ENCODE peak calls at places on chromosomes 4 and X, in nine cellular contexts. N is cardiac fibroblast; O is GM23338; D is activated CD8-positive, alpha-beta T cell treated with anti-CD3 and anti-CD28 coated beads for 36 hours; M is progenitor cell of endocrine pancreas; V is neural crest cell; Q is IMR-90; R is nephron progenitor cell; F is glutamatergic neuron. X is an unnamed sample.

GRCh38 chr4:23838131-23838530 is 51.7 kb downstream of the PPARGC1A start:
- DNase-seq in M (no peak), D (no peak), N (no peak), Q (no peak), V (no peak), F (no peak), O (no peak), R (no peak), X (no peak)

GRCh38 chr4:90064196-90064595 is 63.0 kb upstream of the CCSER1 start:
- DNase-seq in N (no peak), F (no peak), Q (no peak), R (no peak), M (no peak), V (no peak), O (no peak), D (no peak), X (no peak)

GRCh38 chr4:37793562-37793961 is 32.9 kb upstream of the PGM2 start:
- DNase-seq in F (no peak), O (peak), R (no peak), D (peak), Q (peak), V (no peak), N (peak), M (no peak), X (no peak)

GRCh38 chr4:145719752-145720624 is 40.0 kb downstream of the C4orf51 start:
- DNase-seq in V (no peak), N (no peak), F (no peak), M (no peak), R (no peak), D (peak), Q (no peak), O (peak), X (peak)

GRCh38 chr4:155085843-155086530 is 122.4 kb upstream of the NPY2R start:
- DNase-seq in Q (peak), M (no peak), N (peak), D (no peak), F (no peak), O (no peak), V (no peak), R (no peak), X (no peak)

GRCh38 chr4:106238819-106239420 is 77.1 kb downstream of the TBCK start:
- DNase-seq in M (no peak), O (peak), Q (peak), F (no peak), R (peak), V (peak), N (peak), D (peak), X (no peak)

GRCh38 chr4:169115144-169115896 is 105.3 kb upstream of the CBR4 start:
- DNase-seq in D (no peak), N (no peak), Q (no peak), R (no peak), M (no peak), F (no peak), V (no peak), O (no peak), X (no peak)

GRCh38 chrX:129957241-129958099 is 25.0 kb upstream of the BCORL1 start:
- DNase-seq in N (peak), R (peak), O (peak), Q (peak), M (peak), V (peak), D (peak), F (peak), X (peak)

GRCh38 chr4:147481577-147482109 is 746 bp downstream of the EDNRA start:
- DNase-seq in R (no peak), F (no peak), M (peak), D (no peak), V (no peak), O (peak), Q (no peak), N (peak), X (no peak)

GRCh38 chrX:51852096-51852495 is 41.3 kb upstream of the MAGED1 start:
- DNase-seq in N (no peak), F (no peak), D (no peak), M (no peak), V (no peak), Q (no peak), R (no peak), O (no peak), X (no peak)

GRCh38 chr4:76208005-76208765 is 5.4 kb downstream of the SCARB2 start:
- DNase-seq in V (no peak), O (no peak), N (peak), M (no peak), F (no peak), Q (peak), R (no peak), D (no peak), X (no peak)

GRCh38 chrX:17459596-17459995 is 84.6 kb downstream of the NHS start:
- DNase-seq in O (no peak), N (peak), F (no peak), Q (peak), M (no peak), D (no peak), R (no peak), V (no peak), X (no peak)

GRCh38 chr4:125096662-125097061 is 218.1 kb upstream of the FAT4 start:
- DNase-seq in D (no peak), O (no peak), M (no peak), F (no peak), V (no peak), N (no peak), R (no peak), Q (no peak), X (no peak)

GRCh38 chr4:15327311-15328298 is 100.2 kb upstream of the C1QTNF7 start:
- DNase-seq in D (no peak), Q (peak), V (no peak), N (peak), F (no peak), O (no peak), R (no peak), M (no peak), X (no peak)

GRCh38 chr4:2186133-2186864 is 55.6 kb downstream of the HAUS3 start:
- DNase-seq in F (no peak), O (peak), D (no peak), Q (peak), R (peak), M (peak), V (no peak), N (peak), X (no peak)

GRCh38 chrX:98755912-98756311 is 1654.2 kb downstream of the PCDH19 start:
- DNase-seq in R (no peak), V (no peak), D (no peak), Q (no peak), O (no peak), N (no peak), M (no peak), F (no peak), X (no peak)

GRCh38 chrX:21943460-21944135 is 3.1 kb downstream of the SMS start:
- DNase-seq in V (no peak), M (no peak), Q (peak), D (no peak), R (no peak), N (peak), O (no peak), F (no peak), X (no peak)

GRCh38 chr4:20625460-20625859 is 74.8 kb upstream of the PACRGL start:
- DNase-seq in Q (no peak), N (no peak), R (no peak), O (no peak), M (no peak), D (no peak), F (no peak), V (no peak), X (no peak)

GRCh38 chrX:45233541-45233940 is 32.9 kb upstream of the DIPK2B start:
- DNase-seq in R (no peak), V (no peak), O (no peak), N (peak), F (no peak), D (no peak), Q (no peak), M (no peak), X (no peak)

GRCh38 chrX:69163936-69164741 is 1.1 kb downstream of the PJA1 start:
- DNase-seq in M (no peak), N (peak), Q (no peak), O (peak), F (peak), V (no peak), R (peak), D (peak), X (peak)

GRCh38 chrX:24478516-24478915 is 13.4 kb downstream of the PDK3 start:
- DNase-seq in Q (no peak), R (no peak), O (no peak), D (no peak), F (no peak), V (no peak), M (no peak), N (no peak), X (no peak)

GRCh38 chrX:12245650-12246645 is 107.7 kb downstream of the FRMPD4 start:
- DNase-seq in D (no peak), R (no peak), O (no peak), Q (peak), M (no peak), V (no peak), N (peak), F (no peak), X (no peak)

GRCh38 chr4:153115322-153116100 is 88.7 kb upstream of the TRIM2 start:
- DNase-seq in R (no peak), O (no peak), F (no peak), Q (peak), N (peak), M (no peak), V (no peak), D (peak), X (no peak)

GRCh38 chrX:56800307-56800706 is 71.3 kb downstream of the NBDY start:
- DNase-seq in M (no peak), F (no peak), Q (no peak), O (no peak), N (no peak), V (no peak), R (no peak), D (no peak), X (no peak)

GRCh38 chr4:154586296-154587033 is 4.1 kb downstream of the FGA start:
- DNase-seq in N (no peak), O (no peak), F (no peak), M (no peak), R (no peak), V (no peak), D (no peak), Q (no peak), X (no peak)

GRCh38 chrX:106467422-106467821 is 144.4 kb upstream of the RADX start:
- DNase-seq in R (no peak), V (no peak), O (peak), N (no peak), F (no peak), M (no peak), Q (no peak), D (no peak), X (no peak)

GRCh38 chrX:79270401-79270800 is 96.7 kb downstream of the ITM2A start:
- DNase-seq in M (no peak), R (peak), V (no peak), O (peak), D (peak), F (peak), N (no peak), Q (no peak), X (peak)

GRCh38 chrX:71532078-71532752 is 689 bp upstream of the OGT start:
- DNase-seq in N (peak), Q (peak), V (no peak), O (no peak), D (peak), F (no peak), R (no peak), M (no peak), X (no peak)

GRCh38 chr4:54473077-54473545 is 184.6 kb upstream of the KIT start:
- DNase-seq in F (no peak), N (peak), M (no peak), V (no peak), O (peak), D (no peak), R (no peak), Q (peak), X (no peak)

GRCh38 chr4:155271557-155271956 is 63.1 kb downstream of the NPY2R start:
- DNase-seq in N (peak), V (no peak), F (no peak), Q (no peak), D (no peak), M (no peak), O (peak), R (no peak), X (no peak)

GRCh38 chrX:152601848-152602616 is 35.7 kb upstream of the GABRQ start:
- DNase-seq in M (no peak), O (peak), N (no peak), Q (no peak), R (peak), D (peak), F (no peak), V (no peak), X (no peak)

GRCh38 chr4:5971077-5971447 is 47.2 kb downstream of the C4orf50 start:
- DNase-seq in D (no peak), O (peak), F (no peak), V (no peak), Q (no peak), M (no peak), R (no peak), N (no peak), X (no peak)

DNA sequence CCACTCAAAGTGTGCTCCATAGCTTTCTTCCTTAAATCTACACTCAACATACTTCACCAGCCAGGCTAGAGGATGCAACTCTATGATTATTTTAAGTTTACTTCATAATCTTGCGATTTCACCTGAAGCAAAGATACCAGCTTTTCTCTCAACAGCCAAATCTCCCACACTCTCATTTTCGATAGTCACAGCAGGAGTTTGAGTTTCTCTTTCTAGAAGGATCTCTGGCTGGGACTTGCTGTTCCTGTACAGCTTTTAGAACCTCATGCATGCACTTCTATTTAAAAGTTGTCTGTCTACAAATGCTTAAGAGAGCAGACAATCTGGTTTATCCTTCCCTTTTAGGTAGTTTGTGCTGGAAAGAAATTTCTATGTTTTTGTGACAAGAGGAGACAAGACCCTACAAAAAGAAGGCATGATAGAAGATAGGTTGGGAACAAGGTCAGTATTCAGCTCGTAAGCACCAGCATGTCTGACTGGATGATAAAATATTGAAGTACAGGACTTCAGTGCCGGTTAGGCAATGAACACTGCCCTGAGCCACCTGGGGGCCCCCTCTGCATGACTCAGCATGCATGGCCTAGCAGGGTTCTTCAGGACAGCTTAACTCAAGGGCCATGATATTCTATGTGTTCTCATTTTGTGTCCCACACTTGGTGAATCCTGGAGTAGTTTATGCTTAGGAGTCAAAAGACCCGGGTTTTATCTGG is 65.6 kb downstream of the ATXN3L start:
- DNase-seq in D (peak), V (no peak), F (no peak), Q (peak), N (peak), R (no peak), M (no peak), O (no peak), X (peak)
- TF ChIP-seq CTCF in D (no peak), V (no peak), F (no peak), Q (peak), N (no peak), R (no peak), M (no peak), O (peak), X (peak)

GRCh38 chrX:63421411-63421810 is 70.3 kb upstream of the SPIN4 start:
- DNase-seq in O (peak), Q (no peak), D (no peak), N (no peak), R (no peak), M (no peak), F (no peak), V (no peak), X (no peak)
- TF ChIP-seq CTCF in O (no peak), Q (no peak), D (no peak), N (peak), R (no peak), M (peak), F (peak), V (peak), X (no peak)

DNA sequence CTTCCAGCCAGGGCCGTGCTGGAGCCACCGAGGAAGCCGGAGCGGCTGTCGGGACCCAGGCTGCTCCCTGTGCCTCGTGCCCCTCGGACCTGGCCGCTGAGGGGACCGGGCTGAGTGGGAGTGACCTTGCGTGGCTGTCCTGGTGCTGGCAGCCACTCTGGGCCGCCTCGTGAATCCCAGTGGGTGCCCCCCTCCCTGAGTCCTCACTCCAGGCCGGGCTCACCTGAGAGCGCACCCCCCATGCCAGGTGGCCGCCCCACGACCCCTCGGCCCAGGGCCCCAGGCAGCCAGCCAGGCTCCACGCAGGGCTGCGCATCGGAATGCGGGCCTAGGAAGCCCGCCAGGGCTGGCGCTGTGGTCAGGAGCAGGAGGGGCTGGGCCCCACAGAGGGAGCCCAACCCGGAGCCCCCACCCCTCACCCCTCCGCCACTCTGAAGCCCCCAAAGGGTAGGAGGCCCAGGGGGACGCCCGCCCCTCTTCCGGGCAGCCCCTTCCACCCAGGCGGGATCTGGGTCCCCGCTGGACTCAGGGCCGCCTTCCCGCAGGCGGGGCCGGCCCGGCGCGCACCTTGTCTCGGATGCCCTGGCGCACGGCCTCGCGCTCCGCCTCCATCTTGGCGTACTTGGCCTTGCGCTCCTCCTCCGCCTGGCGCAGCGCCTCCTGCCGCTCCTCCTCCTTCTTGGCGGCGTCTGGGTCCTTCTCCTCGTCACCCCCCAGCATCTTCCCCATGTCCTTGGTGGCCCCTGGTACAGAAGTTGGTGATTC is 33.9 kb downstream of the CPLX1 start:
- DNase-seq in D (peak), Q (no peak), M (no peak), V (no peak), R (peak), O (peak), N (no peak), F (no peak), X (peak)
- TF ChIP-seq CTCF in D (no peak), Q (peak), M (no peak), V (no peak), R (no peak), O (peak), N (no peak), F (no peak), X (no peak)

GRCh38 chrX:138775501-138775900 is 64.0 kb upstream of the FGF13 start:
- DNase-seq in R (no peak), V (no peak), Q (peak), O (peak), F (no peak), D (no peak), M (no peak), N (peak), X (peak)
- TF ChIP-seq CTCF in R (peak), V (peak), Q (peak), O (peak), F (peak), D (no peak), M (peak), N (peak), X (no peak)

GRCh38 chr4:792729-793108 is 33.2 kb downstream of the CPLX1 start:
- DNase-seq in V (no peak), F (no peak), D (peak), R (no peak), O (no peak), M (no peak), Q (no peak), N (no peak), X (no peak)
- TF ChIP-seq CTCF in V (no peak), F (no peak), D (no peak), R (no peak), O (no peak), M (no peak), Q (no peak), N (no peak), X (no peak)

DNA sequence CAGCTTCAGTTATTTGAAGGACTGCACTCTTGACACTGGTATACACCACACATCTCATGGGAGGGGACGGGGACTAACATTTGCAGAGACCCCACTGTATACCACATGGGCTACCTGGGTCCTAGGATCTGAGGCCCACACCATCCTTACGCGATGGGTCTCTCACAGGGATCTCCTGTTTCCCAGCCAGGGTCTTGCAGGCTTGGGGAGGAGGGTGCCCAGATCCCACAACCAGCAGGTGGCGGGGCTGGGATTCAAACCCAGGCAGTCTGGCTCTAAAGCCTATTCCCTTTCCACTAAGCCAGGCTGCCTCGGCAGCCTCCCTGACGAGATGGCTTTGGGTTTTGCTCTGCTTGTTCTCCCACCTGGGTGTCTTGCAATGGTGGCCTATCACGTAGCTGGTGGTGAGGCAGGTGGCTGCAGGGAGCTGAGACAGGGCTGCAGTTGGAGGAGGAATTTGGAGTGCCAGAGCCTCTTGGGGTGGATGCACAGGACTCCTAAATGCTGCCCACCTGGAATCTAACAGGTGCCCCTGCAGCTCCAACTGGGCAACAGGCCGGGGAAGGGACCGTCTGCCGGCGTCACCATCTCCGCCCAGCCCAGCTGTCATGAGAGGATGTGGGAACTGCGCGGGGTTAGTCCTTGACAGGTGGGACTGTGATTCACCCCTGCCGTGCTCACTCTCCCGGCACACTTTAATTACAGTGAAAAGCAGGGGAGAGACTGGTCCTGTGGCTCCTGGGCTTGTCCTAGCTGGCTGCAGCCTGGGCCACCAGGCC is 110.7 kb downstream of the PSAPL1 start:
- DNase-seq in N (no peak), O (no peak), Q (no peak), V (no peak), F (no peak), D (peak), R (no peak), M (no peak), X (no peak)
- TF ChIP-seq CTCF in N (no peak), O (peak), Q (peak), V (no peak), F (no peak), D (no peak), R (no peak), M (no peak), X (no peak)

GRCh38 chrX:85851418-85851817 is 195.9 kb downstream of the CHM start:
- DNase-seq in Q (peak), V (no peak), R (peak), O (peak), N (peak), D (peak), F (peak), M (peak), X (no peak)
- TF ChIP-seq CTCF in Q (peak), V (peak), R (peak), O (peak), N (peak), D (peak), F (no peak), M (peak), X (peak)

X was measured in GM10248.